ENCODE peak calls at places on chromosomes 11 and 22, in seven cellular contexts. N is K562, I is HepG2, E is SK-N-SH, W is H1, G is NT2/D1, V is GM12878. F is an unnamed sample.

GRCh38 chr11:71366076-71366475 is 82.1 kb downstream of the DHCR7 start:
- DNase-seq in N (no peak), I (no peak), E (no peak), W (no peak), G (no peak), V (no peak), F (no peak)

GRCh38 chr22:35275580-35275979 is 18.3 kb downstream of the HMGXB4 start:
- DNase-seq in N (no peak), I (no peak), E (no peak), W (no peak), G (no peak), V (no peak), F (no peak)

GRCh38 chr11:108147150-108147549 is 25.8 kb downstream of the ACAT1 start:
- DNase-seq in N (no peak), I (no peak), E (no peak), W (no peak), G (no peak), V (no peak), F (no peak)

GRCh38 chr11:17457361-17458104 is 19.1 kb downstream of the ABCC8 start:
- DNase-seq in N (no peak), I (no peak), E (no peak), W (no peak), G (no peak), V (no peak), F (no peak)

GRCh38 chr11:118488480-118489109 is 38.7 kb upstream of the TTC36 start:
- DNase-seq in N (peak), I (peak), E (peak), W (peak), G (peak), V (peak), F (peak)

GRCh38 chr11:28383471-28383870 is 275.3 kb downstream of the METTL15 start:
- DNase-seq in N (no peak), I (no peak), E (no peak), W (no peak), G (no peak), V (no peak), F (no peak)

GRCh38 chr11:76773921-76774361 is 9.2 kb upstream of the TSKU start:
- DNase-seq in N (no peak), I (no peak), E (no peak), W (no peak), G (no peak), V (no peak), F (no peak)

GRCh38 chr11:63683133-63683991 is 2.1 kb downstream of the RTN3 start:
- DNase-seq in N (no peak), I (no peak), E (no peak), W (no peak), G (no peak), V (no peak), F (no peak)

GRCh38 chr11:132220464-132220863 is 850.0 kb downstream of the NTM start:
- DNase-seq in N (no peak), I (no peak), E (no peak), W (no peak), G (no peak), V (no peak), F (no peak)

GRCh38 chr11:132987936-132988335 is 544.4 kb downstream of the OPCML start:
- DNase-seq in N (no peak), I (no peak), E (no peak), W (no peak), G (no peak), V (no peak), F (no peak)

GRCh38 chr22:44444341-44445306 is 53.4 kb downstream of the RTL6 start:
- DNase-seq in N (peak), I (no peak), E (peak), W (peak), G (peak), V (no peak), F (no peak)

GRCh38 chr11:2825261-2825885 is 60.2 kb downstream of the CDKN1C start:
- DNase-seq in N (peak), I (peak), E (no peak), W (no peak), G (no peak), V (no peak), F (no peak)

GRCh38 chr11:2647167-2647566 is 52.6 kb downstream of the KCNQ1OT1 start:
- DNase-seq in N (no peak), I (no peak), E (no peak), W (no peak), G (no peak), V (no peak), F (no peak)

GRCh38 chr11:114179234-114179941 is 116.8 kb upstream of the NNMT start:
- DNase-seq in N (no peak), I (no peak), E (no peak), W (no peak), G (no peak), V (no peak), F (no peak)

GRCh38 chr22:31210830-31211503 is 1.1 kb upstream of the LIMK2 start:
- DNase-seq in N (no peak), I (peak), E (no peak), W (no peak), G (no peak), V (no peak), F (no peak)

GRCh38 chr11:1192741-1193325 is 30.0 kb upstream of the MUC5B start:
- DNase-seq in N (no peak), I (no peak), E (peak), W (no peak), G (no peak), V (no peak), F (no peak)

GRCh38 chr22:44648821-44649566 is 53.0 kb upstream of the PRR5 start:
- DNase-seq in N (no peak), I (no peak), E (peak), W (no peak), G (no peak), V (no peak), F (no peak)

GRCh38 chr11:63573881-63574855 is 11.0 kb upstream of the PLAAT2 start:
- DNase-seq in N (peak), I (peak), E (no peak), W (no peak), G (no peak), V (no peak), F (no peak)

DNA sequence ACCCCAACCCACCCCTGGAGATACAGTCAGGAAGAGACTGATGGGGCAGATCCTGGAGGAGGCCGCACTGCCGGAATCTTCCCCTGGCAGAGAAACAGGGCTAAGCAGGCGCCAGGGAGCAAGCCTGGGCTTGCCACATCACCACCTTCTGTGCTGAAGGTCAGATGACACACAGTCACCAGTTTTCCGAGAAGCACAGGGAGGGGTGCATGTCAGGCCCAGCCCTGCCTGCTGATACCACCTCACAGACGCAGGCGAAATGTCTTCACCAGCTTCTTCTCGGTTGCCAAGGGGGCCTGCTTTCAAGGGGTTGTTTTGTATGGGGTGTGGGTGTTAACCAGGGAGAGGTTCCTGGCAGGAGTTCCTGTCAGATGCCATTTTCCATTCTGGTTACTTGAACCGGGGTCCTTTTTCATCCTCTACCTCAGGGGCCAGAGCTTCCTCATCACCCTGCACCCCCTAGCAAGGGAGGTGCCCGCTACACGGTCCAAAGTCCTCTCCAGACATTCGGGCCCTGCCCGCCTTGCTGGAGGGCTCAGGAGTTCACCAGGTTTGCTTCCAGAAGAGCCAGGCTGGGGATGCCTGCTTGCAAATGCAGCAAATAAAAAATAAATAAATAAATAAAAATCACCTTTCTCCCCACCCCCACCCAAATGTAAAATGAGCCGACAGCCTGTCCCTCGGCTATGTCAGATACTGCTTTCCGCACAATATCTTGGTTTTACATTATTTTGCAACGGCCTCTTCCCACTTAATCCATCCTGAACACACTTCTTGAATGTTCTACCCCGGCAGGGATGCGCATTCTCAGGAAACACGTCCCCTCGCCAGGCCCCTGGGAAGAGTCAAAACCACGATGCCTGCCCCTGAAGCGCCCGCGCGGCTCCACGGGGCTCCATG is 1.1 kb upstream of the NEAT1 start:
- DNase-seq in N (no peak), I (peak), E (peak), W (peak), G (no peak), V (no peak), F (peak)
- TF ChIP-seq YY1 in N (no peak), I (peak), E (peak), W (no peak), G (no peak), V (no peak), F (no peak)

GRCh38 chr22:49983148-49984042 is 22.8 kb downstream of the PIM3 start:
- DNase-seq in N (no peak), I (no peak), E (peak), W (peak), G (no peak), V (no peak), F (no peak)
- TF ChIP-seq YY1 in N (no peak), I (no peak), E (no peak), W (no peak), G (no peak), V (no peak), F (no peak)

GRCh38 chr22:38398609-38399401 is 56.2 kb downstream of the KCNJ4 start:
- DNase-seq in N (peak), I (peak), E (peak), W (peak), G (peak), V (no peak), F (no peak)
- TF ChIP-seq YY1 in N (no peak), I (no peak), E (no peak), W (no peak), G (no peak), V (no peak), F (no peak)

GRCh38 chr11:9814108-9814507 is 150.2 kb downstream of the SWAP70 start:
- DNase-seq in N (no peak), I (no peak), E (no peak), W (no peak), G (no peak), V (no peak), F (no peak)

GRCh38 chr11:9820260-9820659 is 156.4 kb downstream of the SWAP70 start:
- DNase-seq in N (no peak), I (no peak), E (no peak), W (no peak), G (no peak), V (no peak), F (no peak)

GRCh38 chr11:9817191-9817590 is 153.3 kb downstream of the SWAP70 start:
- DNase-seq in N (no peak), I (no peak), E (no peak), W (no peak), G (no peak), V (no peak), F (no peak)

GRCh38 chr11:9821008-9821752 is 157.3 kb downstream of the SWAP70 start:
- DNase-seq in N (no peak), I (no peak), E (peak), W (no peak), G (no peak), V (no peak), F (no peak)

GRCh38 chr11:9815486-9816136 is 151.7 kb downstream of the SWAP70 start:
- DNase-seq in N (no peak), I (no peak), E (no peak), W (no peak), G (no peak), V (no peak), F (no peak)
- TF ChIP-seq YY1 in N (no peak), I (no peak), E (no peak), W (no peak), G (no peak), V (no peak), F (no peak)

F was measured in HCT116.